ENCODE peak calls at places on chromosomes 13 and 19, in six cellular contexts. X is WERI-Rb-1, O is tibial nerve, C is spleen, F is tibial artery, B is left ventricle myocardium inferior. M is an unnamed sample. For H3K27me3, the result is how much of the 10 kb centered on the place peaks cover.

GRCh38 chr19:737591-738093 is 13.3 kb upstream of the MISP start:
- DNase-seq in X (peak), O (no peak), C (peak), F (no peak), B (no peak), M (no peak)

GRCh38 chr19:6674868-6675305 is 4.9 kb upstream of the TNFSF14 start:
- DNase-seq in X (no peak), O (no peak), C (peak), F (peak), B (peak), M (peak)

GRCh38 chr13:41751277-41751676 is 209.6 kb downstream of the VWA8 start:
- DNase-seq in X (no peak), O (no peak), C (no peak), F (no peak), B (peak), M (no peak)

GRCh38 chr19:870963-871401 is 11.5 kb downstream of the CFD start:
- DNase-seq in X (no peak), O (no peak), C (no peak), F (no peak), B (peak), M (peak)

GRCh38 chr19:46739290-46739771 is 6.5 kb upstream of the FKRP start:
- DNase-seq in X (no peak), O (no peak), C (no peak), F (peak), B (peak), M (peak)

GRCh38 chr13:51832471-51833152 is 12.4 kb downstream of the TMEM272 start:
- DNase-seq in X (no peak), O (no peak), C (no peak), F (no peak), B (no peak), M (no peak)

GRCh38 chr19:1213391-1214286 is 8.1 kb downstream of the STK11 start:
- DNase-seq in X (no peak), O (no peak), C (peak), F (peak), B (peak), M (peak)

GRCh38 chr13:106103779-106104178 is 431.7 kb downstream of the EFNB2 start:
- DNase-seq in X (no peak), O (no peak), C (no peak), F (no peak), B (no peak), M (no peak)

GRCh38 chr13:102091231-102091630 is 310.6 kb downstream of the FGF14 start:
- DNase-seq in X (peak), O (no peak), C (no peak), F (no peak), B (no peak), M (no peak)

GRCh38 chr13:76440568-76440967 is 445.6 kb downstream of the KCTD12 start:
- DNase-seq in X (no peak), O (no peak), C (no peak), F (no peak), B (no peak), M (no peak)

GRCh38 chr19:5103812-5104410 is 135.0 kb downstream of the KDM4B start:
- DNase-seq in X (no peak), O (no peak), C (no peak), F (no peak), B (no peak), M (no peak)

GRCh38 chr19:53537523-53538377 is at the start of gene ZNF331:
- DNase-seq in X (peak), O (peak), C (peak), F (peak), B (peak), M (peak)

GRCh38 chr13:22735381-22735995 is 445.3 kb upstream of the SGCG start:
- DNase-seq in X (no peak), O (no peak), C (peak), F (no peak), B (no peak), M (no peak)

GRCh38 chr19:35241417-35241816 is 7.4 kb upstream of the LSR start:
- DNase-seq in X (no peak), O (no peak), C (no peak), F (no peak), B (no peak), M (no peak)

GRCh38 chr13:20825476-20825875 is 51.7 kb upstream of the EEF1AKMT1 start:
- DNase-seq in X (no peak), O (no peak), C (no peak), F (no peak), B (no peak), M (no peak)

GRCh38 chr19:5104871-5105351 is 136.0 kb downstream of the KDM4B start:
- DNase-seq in X (no peak), O (no peak), C (no peak), F (no peak), B (no peak), M (no peak)

GRCh38 chr19:14118165-14119051 is 846 bp upstream of the PRKACA start:
- DNase-seq in X (peak), O (peak), C (peak), F (peak), B (peak), M (peak)

GRCh38 chr13:103002279-103002678 is 63.9 kb downstream of the SLC10A2 start:
- DNase-seq in X (no peak), O (no peak), C (no peak), F (no peak), B (no peak), M (no peak)

GRCh38 chr19:16034958-16035560 is 41.2 kb upstream of the TPM4 start:
- DNase-seq in X (no peak), O (no peak), C (peak), F (no peak), B (no peak), M (no peak)

DNA sequence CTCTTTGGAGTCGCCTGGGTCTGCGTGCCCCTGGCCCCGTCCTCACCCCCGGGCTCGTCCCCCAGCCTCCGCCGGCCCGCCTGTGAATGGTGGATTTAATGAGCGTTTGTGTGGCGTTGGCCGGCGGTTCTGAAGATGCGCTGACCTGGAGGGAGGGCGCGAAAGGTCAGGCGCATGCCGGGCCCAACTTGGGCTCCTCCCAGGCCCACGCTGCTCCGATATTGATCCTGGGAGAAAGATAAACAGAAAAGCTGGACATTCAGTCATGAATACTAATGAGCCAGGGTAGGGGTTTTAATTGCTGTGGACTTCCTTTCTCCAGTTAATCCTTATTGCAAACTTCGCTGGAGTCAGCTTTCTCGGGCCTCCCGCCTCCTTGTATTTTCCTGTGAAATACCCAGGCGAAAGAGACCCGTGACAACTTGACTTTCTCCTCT is 10.2 kb downstream of the ZIC2 start:
- DNase-seq in X (no peak), O (no peak), C (no peak), F (no peak), B (no peak), M (no peak)
- H3K27me3 ChIP-seq in X (under half), O (half or more), C (under half), F (half or more), B (half or more), M (half or more)

GRCh38 chr19:50912727-50913716 is 1.8 kb upstream of the KLK4 start:
- DNase-seq in X (no peak), O (no peak), C (no peak), F (no peak), B (no peak), M (no peak)
- H3K27me3 ChIP-seq in X (half or more), O (half or more), C (under half), F (half or more), B (half or more), M (half or more)

DNA sequence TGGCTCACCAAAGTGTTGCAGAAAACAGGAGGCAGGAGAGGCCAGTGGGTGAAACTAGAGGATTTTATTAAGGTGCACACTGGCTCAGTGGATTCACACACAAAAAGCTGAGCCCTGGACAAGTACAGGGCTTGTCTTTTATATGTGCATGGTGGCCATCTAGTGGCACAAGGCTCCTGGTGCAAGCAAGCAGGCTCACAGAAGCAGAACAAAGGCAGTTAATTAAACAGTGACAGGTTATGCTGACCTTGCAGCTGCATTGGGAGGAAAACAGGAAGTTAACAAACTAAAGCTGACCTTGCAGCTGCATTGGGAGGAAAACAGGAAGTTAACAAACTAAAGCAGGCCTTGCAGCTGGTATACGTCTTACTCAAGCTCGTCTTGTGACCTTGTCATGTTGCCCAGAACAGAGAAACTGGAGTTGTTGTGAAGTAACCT is 65.3 kb upstream of the ZNF681 start:
- DNase-seq in X (peak), O (no peak), C (no peak), F (no peak), B (no peak), M (no peak)
- H3K27me3 ChIP-seq in X (under half), O (under half), C (under half), F (under half), B (under half), M (under half)

GRCh38 chr19:39497850-39498261 is 891 bp upstream of the DLL3 start:
- DNase-seq in X (peak), O (no peak), C (no peak), F (no peak), B (no peak), M (peak)
- H3K27me3 ChIP-seq in X (under half), O (half or more), C (under half), F (half or more), B (half or more), M (under half)